ENCODE peak calls at places on chromosomes 4 and X, in seven cellular contexts. One of them, this sample, is unnamed. For H3K4me1, the result is how much of the 10 kb centered on the place peaks cover.

GRCh38 chr4:28677808-28678207 is 1817.2 kb downstream of the STIM2 start:
- DNase-seq in lung: no peak
- DNase-seq in ascending aorta: no peak
- DNase-seq in CD4-positive, alpha-beta memory T cell: no peak
- DNase-seq in left ventricle myocardium inferior: no peak
- DNase-seq in spleen: no peak
- DNase-seq in mesendoderm: peak
- DNase-seq in this sample: no peak

GRCh38 chr4:125432078-125432477 is 117.3 kb downstream of the FAT4 start:
- DNase-seq in spleen: no peak
- DNase-seq in mesendoderm: peak
- DNase-seq in left ventricle myocardium inferior: peak
- DNase-seq in ascending aorta: no peak
- DNase-seq in lung: no peak
- DNase-seq in CD4-positive, alpha-beta memory T cell: no peak
- DNase-seq in this sample: no peak

GRCh38 chrX:93985621-93986020 is 311.6 kb downstream of the FAM133A start:
- DNase-seq in CD4-positive, alpha-beta memory T cell: no peak
- DNase-seq in ascending aorta: no peak
- DNase-seq in mesendoderm: peak
- DNase-seq in lung: no peak
- DNase-seq in spleen: no peak
- DNase-seq in left ventricle myocardium inferior: no peak
- DNase-seq in this sample: no peak

GRCh38 chr4:137129471-137130244 is 402.6 kb downstream of the PCDH18 start:
- DNase-seq in CD4-positive, alpha-beta memory T cell: no peak
- DNase-seq in mesendoderm: no peak
- DNase-seq in lung: no peak
- DNase-seq in left ventricle myocardium inferior: no peak
- DNase-seq in spleen: no peak
- DNase-seq in ascending aorta: no peak
- DNase-seq in this sample: no peak

GRCh38 chr4:4694296-4694772 is 152.5 kb upstream of the STX18 start:
- DNase-seq in ascending aorta: no peak
- DNase-seq in mesendoderm: peak
- DNase-seq in CD4-positive, alpha-beta memory T cell: no peak
- DNase-seq in left ventricle myocardium inferior: peak
- DNase-seq in lung: no peak
- DNase-seq in spleen: no peak
- DNase-seq in this sample: no peak

GRCh38 chrX:100649550-100650356 is 5.8 kb downstream of the SRPX2 start:
- DNase-seq in CD4-positive, alpha-beta memory T cell: no peak
- DNase-seq in ascending aorta: peak
- DNase-seq in spleen: no peak
- DNase-seq in lung: peak
- DNase-seq in left ventricle myocardium inferior: peak
- DNase-seq in mesendoderm: peak
- DNase-seq in this sample: peak

GRCh38 chrX:18899796-18900380 is 84.0 kb downstream of the PHKA2 start:
- DNase-seq in lung: no peak
- DNase-seq in spleen: peak
- DNase-seq in CD4-positive, alpha-beta memory T cell: no peak
- DNase-seq in mesendoderm: peak
- DNase-seq in ascending aorta: no peak
- DNase-seq in left ventricle myocardium inferior: no peak
- DNase-seq in this sample: no peak

GRCh38 chr4:173218411-173219125 is 50.0 kb downstream of the GALNT7 start:
- DNase-seq in CD4-positive, alpha-beta memory T cell: no peak
- DNase-seq in ascending aorta: no peak
- DNase-seq in left ventricle myocardium inferior: no peak
- DNase-seq in mesendoderm: peak
- DNase-seq in spleen: no peak
- DNase-seq in lung: no peak
- DNase-seq in this sample: no peak

GRCh38 chr4:41661447-41662076 is 87.0 kb downstream of the PHOX2B start:
- DNase-seq in lung: peak
- DNase-seq in spleen: no peak
- DNase-seq in ascending aorta: peak
- DNase-seq in left ventricle myocardium inferior: peak
- DNase-seq in CD4-positive, alpha-beta memory T cell: peak
- DNase-seq in mesendoderm: peak
- DNase-seq in this sample: peak

GRCh38 chrX:13215729-13216128 is 104.1 kb downstream of the ATXN3L start:
- DNase-seq in left ventricle myocardium inferior: no peak
- DNase-seq in lung: no peak
- DNase-seq in spleen: no peak
- DNase-seq in CD4-positive, alpha-beta memory T cell: no peak
- DNase-seq in ascending aorta: no peak
- DNase-seq in mesendoderm: no peak
- DNase-seq in this sample: no peak

GRCh38 chrX:65821721-65822496 is 154.5 kb downstream of the MSN start:
- DNase-seq in lung: no peak
- DNase-seq in left ventricle myocardium inferior: peak
- DNase-seq in mesendoderm: peak
- DNase-seq in spleen: peak
- DNase-seq in ascending aorta: no peak
- DNase-seq in CD4-positive, alpha-beta memory T cell: peak
- DNase-seq in this sample: no peak

GRCh38 chr4:27702710-27703431 is 842.2 kb downstream of the STIM2 start:
- DNase-seq in ascending aorta: no peak
- DNase-seq in spleen: no peak
- DNase-seq in lung: no peak
- DNase-seq in CD4-positive, alpha-beta memory T cell: no peak
- DNase-seq in mesendoderm: peak
- DNase-seq in left ventricle myocardium inferior: no peak
- DNase-seq in this sample: no peak

GRCh38 chr4:48295116-48295515 is 25.5 kb upstream of the TEC start:
- DNase-seq in lung: no peak
- DNase-seq in spleen: no peak
- DNase-seq in mesendoderm: no peak
- DNase-seq in CD4-positive, alpha-beta memory T cell: no peak
- DNase-seq in ascending aorta: no peak
- DNase-seq in left ventricle myocardium inferior: no peak
- DNase-seq in this sample: no peak

GRCh38 chr4:128393111-128393704 is 105.6 kb upstream of the PGRMC2 start:
- DNase-seq in ascending aorta: no peak
- DNase-seq in mesendoderm: no peak
- DNase-seq in left ventricle myocardium inferior: no peak
- DNase-seq in CD4-positive, alpha-beta memory T cell: no peak
- DNase-seq in spleen: no peak
- DNase-seq in lung: no peak
- DNase-seq in this sample: no peak

GRCh38 chr4:107824367-107825071 is at the start of gene SGMS2:
- DNase-seq in mesendoderm: peak
- DNase-seq in lung: peak
- DNase-seq in CD4-positive, alpha-beta memory T cell: no peak
- DNase-seq in spleen: peak
- DNase-seq in left ventricle myocardium inferior: peak
- DNase-seq in ascending aorta: peak
- DNase-seq in this sample: peak

GRCh38 chr4:150250998-150251651 is 172.9 kb downstream of the DCLK2 start:
- DNase-seq in left ventricle myocardium inferior: no peak
- DNase-seq in spleen: no peak
- DNase-seq in CD4-positive, alpha-beta memory T cell: no peak
- DNase-seq in ascending aorta: no peak
- DNase-seq in mesendoderm: no peak
- DNase-seq in lung: no peak
- DNase-seq in this sample: no peak

GRCh38 chr4:135120190-135120589 is 918.6 kb upstream of the PABPC4L start:
- DNase-seq in mesendoderm: no peak
- DNase-seq in spleen: no peak
- DNase-seq in CD4-positive, alpha-beta memory T cell: no peak
- DNase-seq in left ventricle myocardium inferior: no peak
- DNase-seq in ascending aorta: no peak
- DNase-seq in lung: no peak
- DNase-seq in this sample: no peak

GRCh38 chr4:146175541-146176453 is at the start of gene LSM6:
- DNase-seq in left ventricle myocardium inferior: peak
- DNase-seq in CD4-positive, alpha-beta memory T cell: peak
- DNase-seq in mesendoderm: peak
- DNase-seq in ascending aorta: peak
- DNase-seq in spleen: peak
- DNase-seq in lung: peak
- DNase-seq in this sample: peak

GRCh38 chrX:65601530-65602281 is 65.7 kb upstream of the MSN start:
- DNase-seq in lung: peak
- DNase-seq in ascending aorta: peak
- DNase-seq in mesendoderm: peak
- DNase-seq in spleen: peak
- DNase-seq in CD4-positive, alpha-beta memory T cell: peak
- DNase-seq in left ventricle myocardium inferior: peak
- DNase-seq in this sample: peak

GRCh38 chr4:149884046-149884445 is 68.4 kb upstream of the IQCM start:
- DNase-seq in CD4-positive, alpha-beta memory T cell: no peak
- DNase-seq in mesendoderm: no peak
- DNase-seq in lung: no peak
- DNase-seq in ascending aorta: no peak
- DNase-seq in left ventricle myocardium inferior: peak
- DNase-seq in spleen: no peak
- DNase-seq in this sample: no peak

GRCh38 chr4:81595287-81595686 is 123.6 kb upstream of the RASGEF1B start:
- DNase-seq in left ventricle myocardium inferior: no peak
- DNase-seq in spleen: no peak
- DNase-seq in CD4-positive, alpha-beta memory T cell: no peak
- DNase-seq in ascending aorta: no peak
- DNase-seq in lung: no peak
- DNase-seq in mesendoderm: no peak
- DNase-seq in this sample: no peak

GRCh38 chr4:77172336-77172735 is 15.3 kb downstream of the CCNG2 start:
- DNase-seq in mesendoderm: no peak
- DNase-seq in spleen: no peak
- DNase-seq in CD4-positive, alpha-beta memory T cell: no peak
- DNase-seq in left ventricle myocardium inferior: no peak
- DNase-seq in ascending aorta: no peak
- DNase-seq in lung: no peak
- DNase-seq in this sample: no peak
- H3K4me1 ChIP-seq in mesendoderm: under half
- H3K4me1 ChIP-seq in spleen: under half
- H3K4me1 ChIP-seq in CD4-positive, alpha-beta memory T cell: under half
- H3K4me1 ChIP-seq in left ventricle myocardium inferior: under half
- H3K4me1 ChIP-seq in ascending aorta: under half
- H3K4me1 ChIP-seq in lung: under half
- H3K4me1 ChIP-seq in this sample: under half

DNA sequence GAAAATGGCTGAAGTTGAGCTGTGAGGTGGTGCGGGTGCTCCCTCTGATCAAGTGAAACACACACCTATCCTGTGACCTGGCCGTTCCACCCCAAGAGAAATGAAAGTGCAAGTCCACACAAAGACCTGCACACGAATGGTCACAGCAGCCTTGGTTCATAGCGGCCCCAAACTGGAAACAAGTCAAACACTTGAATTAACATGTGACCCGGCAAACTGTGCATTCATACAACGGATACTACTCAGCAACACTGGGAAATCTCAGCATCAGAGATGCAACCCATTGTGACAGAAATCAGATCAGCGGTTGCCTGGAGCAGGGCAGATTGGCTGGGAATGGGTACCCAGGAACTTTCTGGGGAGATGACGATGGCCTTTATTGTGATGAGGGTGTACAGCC is 7.6 kb downstream of the G6PD start:
- DNase-seq in spleen: no peak
- DNase-seq in left ventricle myocardium inferior: no peak
- DNase-seq in mesendoderm: no peak
- DNase-seq in lung: no peak
- DNase-seq in ascending aorta: no peak
- DNase-seq in CD4-positive, alpha-beta memory T cell: no peak
- DNase-seq in this sample: no peak
- H3K4me1 ChIP-seq in spleen: under half
- H3K4me1 ChIP-seq in left ventricle myocardium inferior: under half
- H3K4me1 ChIP-seq in mesendoderm: under half
- H3K4me1 ChIP-seq in lung: under half
- H3K4me1 ChIP-seq in ascending aorta: under half
- H3K4me1 ChIP-seq in CD4-positive, alpha-beta memory T cell: under half
- H3K4me1 ChIP-seq in this sample: under half

GRCh38 chr4:184952522-184952921 is 65.8 kb upstream of the HELT start:
- DNase-seq in CD4-positive, alpha-beta memory T cell: no peak
- DNase-seq in spleen: no peak
- DNase-seq in mesendoderm: no peak
- DNase-seq in ascending aorta: no peak
- DNase-seq in left ventricle myocardium inferior: no peak
- DNase-seq in lung: no peak
- DNase-seq in this sample: no peak

GRCh38 chr4:184951668-184952160 is 66.6 kb upstream of the HELT start:
- DNase-seq in lung: no peak
- DNase-seq in spleen: no peak
- DNase-seq in left ventricle myocardium inferior: no peak
- DNase-seq in ascending aorta: no peak
- DNase-seq in CD4-positive, alpha-beta memory T cell: no peak
- DNase-seq in mesendoderm: no peak
- DNase-seq in this sample: no peak

GRCh38 chr4:184949020-184949419 is 69.3 kb upstream of the HELT start:
- DNase-seq in CD4-positive, alpha-beta memory T cell: no peak
- DNase-seq in mesendoderm: no peak
- DNase-seq in lung: no peak
- DNase-seq in left ventricle myocardium inferior: no peak
- DNase-seq in ascending aorta: no peak
- DNase-seq in spleen: no peak
- DNase-seq in this sample: no peak

GRCh38 chr4:184950117-184950830 is 68.0 kb upstream of the HELT start:
- DNase-seq in ascending aorta: no peak
- DNase-seq in left ventricle myocardium inferior: no peak
- DNase-seq in lung: peak
- DNase-seq in spleen: no peak
- DNase-seq in CD4-positive, alpha-beta memory T cell: no peak
- DNase-seq in mesendoderm: no peak
- DNase-seq in this sample: no peak

GRCh38 chr4:184950926-184951325 is 67.4 kb upstream of the HELT start:
- DNase-seq in lung: no peak
- DNase-seq in ascending aorta: no peak
- DNase-seq in CD4-positive, alpha-beta memory T cell: no peak
- DNase-seq in mesendoderm: no peak
- DNase-seq in spleen: no peak
- DNase-seq in left ventricle myocardium inferior: no peak
- DNase-seq in this sample: no peak
- H3K4me1 ChIP-seq in lung: under half
- H3K4me1 ChIP-seq in ascending aorta: under half
- H3K4me1 ChIP-seq in CD4-positive, alpha-beta memory T cell: under half
- H3K4me1 ChIP-seq in mesendoderm: under half
- H3K4me1 ChIP-seq in spleen: under half
- H3K4me1 ChIP-seq in left ventricle myocardium inferior: under half
- H3K4me1 ChIP-seq in this sample: under half

GRCh38 chr4:8202108-8202507 is 3.0 kb downstream of the SH3TC1 start:
- DNase-seq in CD4-positive, alpha-beta memory T cell: no peak
- DNase-seq in spleen: no peak
- DNase-seq in mesendoderm: no peak
- DNase-seq in lung: no peak
- DNase-seq in left ventricle myocardium inferior: no peak
- DNase-seq in ascending aorta: no peak
- DNase-seq in this sample: no peak
- H3K4me1 ChIP-seq in CD4-positive, alpha-beta memory T cell: half or more
- H3K4me1 ChIP-seq in spleen: under half
- H3K4me1 ChIP-seq in mesendoderm: under half
- H3K4me1 ChIP-seq in lung: under half
- H3K4me1 ChIP-seq in left ventricle myocardium inferior: under half
- H3K4me1 ChIP-seq in ascending aorta: under half
- H3K4me1 ChIP-seq in this sample: under half

GRCh38 chr4:38677466-38677865 is 13.5 kb downstream of the KLF3 start:
- DNase-seq in mesendoderm: no peak
- DNase-seq in spleen: no peak
- DNase-seq in left ventricle myocardium inferior: no peak
- DNase-seq in CD4-positive, alpha-beta memory T cell: no peak
- DNase-seq in lung: no peak
- DNase-seq in ascending aorta: no peak
- DNase-seq in this sample: no peak
- H3K4me1 ChIP-seq in mesendoderm: under half
- H3K4me1 ChIP-seq in spleen: half or more
- H3K4me1 ChIP-seq in left ventricle myocardium inferior: half or more
- H3K4me1 ChIP-seq in CD4-positive, alpha-beta memory T cell: half or more
- H3K4me1 ChIP-seq in lung: under half
- H3K4me1 ChIP-seq in ascending aorta: half or more
- H3K4me1 ChIP-seq in this sample: half or more